ENCODE peak calls at places on chromosomes 11 and 22, in five cellular contexts. One of them, this sample, is unnamed.

GRCh38 chr11:41921991-41922390 is 462.5 kb upstream of the LRRC4C start:
- DNase-seq in spleen: no peak
- DNase-seq in CD4-positive, alpha-beta T cell: no peak
- DNase-seq in psoas muscle: no peak
- DNase-seq in CD8-positive, alpha-beta memory T cell: no peak
- DNase-seq in this sample: no peak

GRCh38 chr22:21990449-21991308 is 8.1 kb upstream of the TOP3B start:
- DNase-seq in psoas muscle: no peak
- DNase-seq in spleen: no peak
- DNase-seq in CD4-positive, alpha-beta T cell: no peak
- DNase-seq in CD8-positive, alpha-beta memory T cell: no peak
- DNase-seq in this sample: no peak

GRCh38 chr11:133172349-133172748 is 360.0 kb downstream of the OPCML start:
- DNase-seq in CD4-positive, alpha-beta T cell: no peak
- DNase-seq in psoas muscle: no peak
- DNase-seq in spleen: no peak
- DNase-seq in CD8-positive, alpha-beta memory T cell: no peak
- DNase-seq in this sample: no peak

GRCh38 chr11:70212227-70212811 is 9.2 kb downstream of the FADD start:
- DNase-seq in CD4-positive, alpha-beta T cell: no peak
- DNase-seq in CD8-positive, alpha-beta memory T cell: no peak
- DNase-seq in psoas muscle: no peak
- DNase-seq in spleen: peak
- DNase-seq in this sample: no peak

GRCh38 chr11:105960252-105961245 is 61.5 kb downstream of the MSANTD4 start:
- DNase-seq in CD4-positive, alpha-beta T cell: no peak
- DNase-seq in psoas muscle: no peak
- DNase-seq in CD8-positive, alpha-beta memory T cell: no peak
- DNase-seq in spleen: no peak
- DNase-seq in this sample: no peak

GRCh38 chr11:34027516-34028406 is 23.8 kb upstream of the CAPRIN1 start:
- DNase-seq in CD8-positive, alpha-beta memory T cell: no peak
- DNase-seq in spleen: no peak
- DNase-seq in psoas muscle: no peak
- DNase-seq in CD4-positive, alpha-beta T cell: no peak
- DNase-seq in this sample: no peak

GRCh38 chr11:125341676-125342075 is 154.4 kb downstream of the FEZ1 start:
- DNase-seq in spleen: peak
- DNase-seq in CD8-positive, alpha-beta memory T cell: no peak
- DNase-seq in CD4-positive, alpha-beta T cell: no peak
- DNase-seq in psoas muscle: no peak
- DNase-seq in this sample: no peak

GRCh38 chr11:6622261-6623171 is 3.3 kb upstream of the TPP1 start:
- DNase-seq in psoas muscle: no peak
- DNase-seq in CD4-positive, alpha-beta T cell: no peak
- DNase-seq in spleen: peak
- DNase-seq in CD8-positive, alpha-beta memory T cell: no peak
- DNase-seq in this sample: no peak

GRCh38 chr11:88414981-88415391 is 77.5 kb upstream of the CTSC start:
- DNase-seq in psoas muscle: no peak
- DNase-seq in CD4-positive, alpha-beta T cell: no peak
- DNase-seq in spleen: no peak
- DNase-seq in CD8-positive, alpha-beta memory T cell: peak
- DNase-seq in this sample: peak

GRCh38 chr22:20510811-20511577 is 3.6 kb downstream of the MED15 start:
- DNase-seq in CD8-positive, alpha-beta memory T cell: no peak
- DNase-seq in CD4-positive, alpha-beta T cell: no peak
- DNase-seq in spleen: no peak
- DNase-seq in psoas muscle: no peak
- DNase-seq in this sample: no peak

GRCh38 chr11:70397983-70398833 is at the start of gene CTTN:
- DNase-seq in psoas muscle: peak
- DNase-seq in CD4-positive, alpha-beta T cell: peak
- DNase-seq in spleen: peak
- DNase-seq in CD8-positive, alpha-beta memory T cell: peak
- DNase-seq in this sample: peak

GRCh38 chr11:19253149-19253540 is 12.4 kb upstream of the E2F8 start:
- DNase-seq in spleen: no peak
- DNase-seq in CD4-positive, alpha-beta T cell: no peak
- DNase-seq in psoas muscle: no peak
- DNase-seq in CD8-positive, alpha-beta memory T cell: no peak
- DNase-seq in this sample: no peak

GRCh38 chr11:19076744-19077589 is 16.4 kb upstream of the MRGPRX2 start:
- DNase-seq in CD8-positive, alpha-beta memory T cell: peak
- DNase-seq in spleen: peak
- DNase-seq in psoas muscle: peak
- DNase-seq in CD4-positive, alpha-beta T cell: peak
- DNase-seq in this sample: no peak

GRCh38 chr11:8055836-8056526 is 25.0 kb upstream of the TUB start:
- DNase-seq in spleen: peak
- DNase-seq in CD8-positive, alpha-beta memory T cell: no peak
- DNase-seq in psoas muscle: no peak
- DNase-seq in CD4-positive, alpha-beta T cell: no peak
- DNase-seq in this sample: no peak

GRCh38 chr22:45895436-45896152 is 81.4 kb downstream of the WNT7B start:
- DNase-seq in spleen: no peak
- DNase-seq in psoas muscle: peak
- DNase-seq in CD8-positive, alpha-beta memory T cell: no peak
- DNase-seq in CD4-positive, alpha-beta T cell: no peak
- DNase-seq in this sample: no peak

GRCh38 chr11:107018902-107019493 is 722 bp upstream of the GUCY1A2 start:
- DNase-seq in spleen: peak
- DNase-seq in psoas muscle: peak
- DNase-seq in CD8-positive, alpha-beta memory T cell: no peak
- DNase-seq in CD4-positive, alpha-beta T cell: no peak
- DNase-seq in this sample: peak

GRCh38 chr11:44760917-44761545 is 34.3 kb downstream of the TSPAN18 start:
- DNase-seq in CD8-positive, alpha-beta memory T cell: no peak
- DNase-seq in psoas muscle: no peak
- DNase-seq in spleen: no peak
- DNase-seq in CD4-positive, alpha-beta T cell: no peak
- DNase-seq in this sample: peak

GRCh38 chr11:3144296-3145205 is 20.6 kb downstream of the OSBPL5 start:
- DNase-seq in CD8-positive, alpha-beta memory T cell: no peak
- DNase-seq in psoas muscle: no peak
- DNase-seq in spleen: no peak
- DNase-seq in CD4-positive, alpha-beta T cell: no peak
- DNase-seq in this sample: no peak

GRCh38 chr11:94740083-94740974 is 27.8 kb upstream of the AMOTL1 start:
- DNase-seq in CD4-positive, alpha-beta T cell: no peak
- DNase-seq in psoas muscle: peak
- DNase-seq in spleen: no peak
- DNase-seq in CD8-positive, alpha-beta memory T cell: no peak
- DNase-seq in this sample: no peak

GRCh38 chr22:45891021-45891421 is 85.9 kb downstream of the WNT7B start:
- DNase-seq in CD4-positive, alpha-beta T cell: no peak
- DNase-seq in psoas muscle: peak
- DNase-seq in spleen: peak
- DNase-seq in CD8-positive, alpha-beta memory T cell: no peak
- DNase-seq in this sample: no peak

GRCh38 chr11:59102259-59102765 is 4.7 kb upstream of the FAM111B start:
- DNase-seq in spleen: peak
- DNase-seq in psoas muscle: peak
- DNase-seq in CD8-positive, alpha-beta memory T cell: peak
- DNase-seq in CD4-positive, alpha-beta T cell: peak
- DNase-seq in this sample: no peak

GRCh38 chr11:10488121-10488580 is 33.1 kb downstream of the AMPD3 start:
- DNase-seq in CD4-positive, alpha-beta T cell: no peak
- DNase-seq in psoas muscle: no peak
- DNase-seq in CD8-positive, alpha-beta memory T cell: no peak
- DNase-seq in spleen: no peak
- DNase-seq in this sample: peak

GRCh38 chr11:128473631-128474030 is 113.7 kb downstream of the ETS1 start:
- DNase-seq in CD8-positive, alpha-beta memory T cell: peak
- DNase-seq in CD4-positive, alpha-beta T cell: no peak
- DNase-seq in psoas muscle: no peak
- DNase-seq in spleen: no peak
- DNase-seq in this sample: no peak

GRCh38 chr11:122202951-122203456 is 87.0 kb upstream of the BLID start:
- DNase-seq in CD4-positive, alpha-beta T cell: peak
- DNase-seq in CD8-positive, alpha-beta memory T cell: no peak
- DNase-seq in spleen: peak
- DNase-seq in psoas muscle: peak
- DNase-seq in this sample: peak

GRCh38 chr22:23538502-23538860 is 41.6 kb downstream of the IGLL1 start:
- DNase-seq in spleen: peak
- DNase-seq in CD4-positive, alpha-beta T cell: no peak
- DNase-seq in CD8-positive, alpha-beta memory T cell: no peak
- DNase-seq in psoas muscle: no peak
- DNase-seq in this sample: no peak

GRCh38 chr11:64234840-64235379 is 526 bp downstream of the VEGFB start:
- DNase-seq in psoas muscle: peak
- DNase-seq in spleen: peak
- DNase-seq in CD4-positive, alpha-beta T cell: peak
- DNase-seq in CD8-positive, alpha-beta memory T cell: peak
- DNase-seq in this sample: no peak

GRCh38 chr11:61295596-61295926 is 445 bp upstream of the VWCE start:
- DNase-seq in CD8-positive, alpha-beta memory T cell: no peak
- DNase-seq in psoas muscle: no peak
- DNase-seq in spleen: peak
- DNase-seq in CD4-positive, alpha-beta T cell: no peak
- DNase-seq in this sample: no peak

GRCh38 chr22:36744413-36744765 is 31.5 kb downstream of the IFT27 start:
- DNase-seq in spleen: no peak
- DNase-seq in CD4-positive, alpha-beta T cell: no peak
- DNase-seq in CD8-positive, alpha-beta memory T cell: no peak
- DNase-seq in psoas muscle: no peak
- DNase-seq in this sample: no peak

GRCh38 chr11:119673389-119674336 is 55.3 kb downstream of the NECTIN1 start:
- DNase-seq in CD4-positive, alpha-beta T cell: peak
- DNase-seq in psoas muscle: no peak
- DNase-seq in spleen: peak
- DNase-seq in CD8-positive, alpha-beta memory T cell: peak
- DNase-seq in this sample: no peak

DNA sequence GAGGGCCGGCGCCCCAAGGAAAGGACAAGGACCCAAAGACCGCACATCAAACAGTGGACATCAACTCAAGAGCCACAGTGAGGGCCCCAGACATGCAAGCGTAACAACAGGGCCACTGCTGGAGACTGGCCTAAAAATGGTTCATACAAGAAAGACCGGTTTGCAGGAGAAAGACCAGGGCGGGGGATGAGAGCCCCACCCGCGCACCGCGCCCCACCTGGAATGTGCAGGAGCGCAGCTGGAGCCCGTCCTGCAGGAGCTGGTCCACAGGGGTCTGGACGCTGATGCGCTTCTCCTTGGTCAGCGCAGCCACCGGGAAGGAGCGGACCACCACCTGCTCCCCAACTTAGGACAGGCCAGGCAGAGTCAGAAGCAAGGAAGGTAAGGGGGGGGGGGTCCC is 13.9 kb downstream of the SBF1 start:
- DNase-seq in CD4-positive, alpha-beta T cell: no peak
- DNase-seq in psoas muscle: no peak
- DNase-seq in spleen: no peak
- DNase-seq in CD8-positive, alpha-beta memory T cell: no peak
- DNase-seq in this sample: no peak
- H3K27ac ChIP-seq in CD4-positive, alpha-beta T cell: no peak
- H3K27ac ChIP-seq in psoas muscle: no peak
- H3K27ac ChIP-seq in spleen: no peak
- H3K27ac ChIP-seq in CD8-positive, alpha-beta memory T cell: no peak
- H3K27ac ChIP-seq in this sample: no peak

DNA sequence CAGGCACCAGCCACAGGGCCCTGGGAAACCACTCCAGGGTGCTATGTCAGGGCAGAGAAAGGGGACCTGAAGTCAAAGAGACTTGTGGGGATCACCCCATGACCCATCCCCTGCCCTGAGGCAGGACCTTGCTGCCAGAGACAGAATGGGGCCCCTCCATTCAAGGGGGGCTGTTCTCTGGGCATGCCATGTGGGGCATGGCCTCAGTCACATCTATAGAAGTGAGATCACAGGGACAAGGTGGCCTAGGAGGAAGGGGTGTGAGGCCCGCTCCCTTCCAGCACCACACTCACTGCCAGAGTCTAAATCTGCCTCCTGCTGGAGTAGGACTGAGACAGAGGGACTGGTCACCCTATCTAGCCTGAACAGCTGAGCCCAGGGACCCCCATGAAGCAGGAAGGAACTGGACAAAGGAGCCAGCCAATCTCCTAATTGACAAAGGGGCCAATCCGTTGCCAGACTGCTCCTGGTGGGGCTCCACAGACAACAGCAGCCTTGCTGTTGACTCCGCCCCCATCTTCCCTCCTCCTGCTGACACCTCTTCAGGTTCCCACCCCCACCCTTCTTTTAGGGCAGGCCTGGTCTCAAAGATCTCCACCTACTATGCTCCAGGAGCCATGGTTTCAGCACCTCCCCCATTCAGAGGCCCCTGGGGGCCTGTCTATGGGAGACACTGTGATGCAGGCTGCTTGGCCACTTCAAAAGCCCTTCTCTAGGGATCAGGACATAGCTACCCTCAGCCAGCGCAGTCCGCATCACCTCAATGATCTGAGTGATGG is 26.0 kb downstream of the NEAT1 start:
- DNase-seq in spleen: no peak
- DNase-seq in CD8-positive, alpha-beta memory T cell: no peak
- DNase-seq in CD4-positive, alpha-beta T cell: no peak
- DNase-seq in psoas muscle: peak
- DNase-seq in this sample: no peak
- H3K27ac ChIP-seq in spleen: peak
- H3K27ac ChIP-seq in CD8-positive, alpha-beta memory T cell: no peak
- H3K27ac ChIP-seq in CD4-positive, alpha-beta T cell: no peak
- H3K27ac ChIP-seq in psoas muscle: peak
- H3K27ac ChIP-seq in this sample: no peak

DNA sequence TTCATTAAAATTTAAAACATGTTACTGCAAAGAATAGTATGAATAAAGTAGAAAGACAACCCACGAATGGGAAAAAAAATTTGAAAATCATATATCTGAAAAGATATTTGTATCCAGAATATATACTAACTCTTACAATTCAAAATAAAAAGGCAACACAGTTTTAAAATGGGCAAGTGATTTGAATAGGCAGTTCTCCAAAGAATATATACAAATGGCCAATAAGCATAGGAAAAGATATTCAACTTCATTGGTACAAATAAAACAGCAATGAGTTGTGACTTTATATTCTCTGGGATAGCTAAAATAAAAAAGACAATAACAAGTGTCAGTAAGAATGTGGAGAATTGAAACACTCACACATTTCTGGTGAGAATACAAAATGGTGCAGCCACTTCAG is 41.6 kb upstream of the FAM181B start:
- DNase-seq in CD8-positive, alpha-beta memory T cell: no peak
- DNase-seq in psoas muscle: no peak
- DNase-seq in spleen: no peak
- DNase-seq in CD4-positive, alpha-beta T cell: no peak
- DNase-seq in this sample: no peak
- H3K27ac ChIP-seq in CD8-positive, alpha-beta memory T cell: no peak
- H3K27ac ChIP-seq in psoas muscle: no peak
- H3K27ac ChIP-seq in spleen: no peak
- H3K27ac ChIP-seq in CD4-positive, alpha-beta T cell: no peak
- H3K27ac ChIP-seq in this sample: no peak

DNA sequence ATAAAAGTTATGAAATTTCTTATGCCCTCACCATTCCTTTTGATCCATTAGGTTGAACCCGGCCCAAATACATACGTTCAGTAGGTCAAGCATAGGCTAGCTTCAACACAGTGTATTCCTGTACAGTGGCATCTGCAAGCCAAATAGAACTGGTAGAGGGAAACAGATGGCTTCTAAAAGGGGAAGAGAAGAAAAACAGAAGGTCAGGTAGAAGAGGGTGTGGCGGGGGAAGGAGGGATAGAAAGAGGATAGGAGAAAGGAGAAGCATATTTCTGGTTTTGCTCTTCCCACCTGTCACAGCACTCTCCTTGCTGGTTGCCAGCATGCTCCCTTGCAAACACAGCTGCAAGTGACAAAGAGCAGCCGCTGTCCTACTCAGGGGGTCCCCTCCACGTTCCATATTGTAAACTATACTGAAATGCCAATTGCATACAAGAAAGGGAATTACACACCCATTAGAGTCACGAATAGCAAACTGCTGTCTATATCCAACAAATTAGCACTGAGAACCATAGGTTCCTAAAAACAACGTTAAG is 71.9 kb downstream of the PHF21A start:
- DNase-seq in CD4-positive, alpha-beta T cell: no peak
- DNase-seq in psoas muscle: no peak
- DNase-seq in CD8-positive, alpha-beta memory T cell: no peak
- DNase-seq in spleen: no peak
- DNase-seq in this sample: no peak
- H3K27ac ChIP-seq in CD4-positive, alpha-beta T cell: no peak
- H3K27ac ChIP-seq in psoas muscle: no peak
- H3K27ac ChIP-seq in CD8-positive, alpha-beta memory T cell: no peak
- H3K27ac ChIP-seq in spleen: no peak
- H3K27ac ChIP-seq in this sample: no peak